ENCODE peak calls at places on chromosomes 1 and 21, in five cellular contexts. K, O, V, T and C are unnamed samples.

GRCh38 chr21:31446206-31446900 is 102.3 kb upstream of the TIAM1 start:
- DNase-seq in K (no peak), O (no peak), V (no peak), T (no peak), C (no peak)

GRCh38 chr21:45410151-45410864 is 5.3 kb downstream of the COL18A1 start:
- DNase-seq in K (no peak), O (no peak), V (no peak), T (no peak), C (no peak)

GRCh38 chr1:204507317-204508105 is 8.7 kb upstream of the MDM4 start:
- DNase-seq in K (peak), O (peak), V (no peak), T (peak), C (peak)

GRCh38 chr1:51669191-51669590 is 52.3 kb downstream of the OSBPL9 start:
- DNase-seq in K (no peak), O (no peak), V (no peak), T (no peak), C (no peak)

GRCh38 chr1:200670215-200671118 is 760 bp upstream of the DDX59 start:
- DNase-seq in K (peak), O (peak), V (peak), T (no peak), C (no peak)

GRCh38 chr1:228795578-228795977 is 60.3 kb downstream of the RHOU start:
- DNase-seq in K (no peak), O (no peak), V (no peak), T (no peak), C (no peak)

GRCh38 chr1:118911571-118911970 is 76.6 kb downstream of the TBX15 start:
- DNase-seq in K (no peak), O (no peak), V (no peak), T (no peak), C (no peak)

GRCh38 chr1:18962855-18963737 is 6.6 kb upstream of the IFFO2 start:
- DNase-seq in K (no peak), O (no peak), V (no peak), T (no peak), C (no peak)

GRCh38 chr1:156859523-156860112 is 701 bp upstream of the INSRR start:
- DNase-seq in K (peak), O (peak), V (no peak), T (peak), C (peak)

GRCh38 chr1:208211901-208212843 is 32.0 kb downstream of the PLXNA2 start:
- DNase-seq in K (no peak), O (no peak), V (no peak), T (no peak), C (peak)

DNA sequence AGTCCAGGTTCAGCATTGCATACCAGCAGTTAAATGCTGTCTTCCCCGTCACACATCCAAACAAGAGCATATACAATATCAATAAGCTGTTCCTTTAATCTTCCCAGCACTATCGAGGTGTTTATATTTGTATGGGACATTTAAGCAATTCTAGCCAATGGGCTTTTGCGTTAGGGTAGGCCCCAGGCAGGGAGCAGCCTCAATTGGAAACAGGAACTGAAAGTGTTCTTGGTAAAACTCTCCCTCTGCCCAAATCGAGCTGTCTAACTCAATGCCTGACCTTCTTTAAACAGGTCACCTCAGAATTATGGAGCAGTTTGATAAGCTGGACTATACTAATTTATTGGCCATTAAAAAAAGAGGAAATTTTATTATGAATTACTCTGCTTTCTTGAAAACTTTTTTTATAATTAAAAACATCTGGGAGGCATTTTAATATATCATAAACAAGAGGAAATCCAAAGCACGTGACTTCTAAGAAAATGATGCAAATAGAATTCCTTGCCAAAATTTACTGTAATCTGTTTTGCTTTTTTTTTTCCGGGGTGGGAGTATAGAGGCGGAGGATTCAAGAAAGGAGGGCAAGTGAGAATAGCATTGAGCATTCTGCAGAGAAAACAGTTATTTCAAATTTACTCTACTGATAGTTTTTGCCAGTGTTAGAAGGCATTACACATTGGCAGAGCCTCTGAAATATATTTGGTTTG is 498.1 kb downstream of the LMO4 start:
- DNase-seq in K (no peak), O (peak), V (peak), T (peak), C (peak)
- H3K4me3 ChIP-seq in K (no peak), O (peak), V (no peak), T (peak), C (no peak)

GRCh38 chr1:117842408-117843170 is 86.8 kb downstream of the GDAP2 start:
- DNase-seq in K (peak), O (no peak), V (no peak), T (no peak), C (no peak)
- TF ChIP-seq CTCF in K (peak), O (no peak), V (no peak), T (no peak), C (no peak)

GRCh38 chr1:181088079-181089016 is at the start of gene IER5:
- DNase-seq in K (peak), O (peak), V (peak), T (peak), C (peak)
- H3K4me3 ChIP-seq in K (peak), O (peak), V (peak), T (peak), C (peak)

GRCh38 chr21:41361053-41361785 is 608 bp upstream of the MX2 start:
- DNase-seq in K (no peak), O (no peak), V (no peak), T (no peak), C (no peak)

GRCh38 chr21:41361786-41362604 is at the start of gene MX2:
- DNase-seq in K (no peak), O (peak), V (peak), T (peak), C (peak)

GRCh38 chr21:41359289-41359688 is 2.5 kb upstream of the MX2 start:
- DNase-seq in K (peak), O (no peak), V (no peak), T (no peak), C (no peak)

GRCh38 chr21:41358193-41359166 is 3.3 kb upstream of the MX2 start:
- DNase-seq in K (no peak), O (no peak), V (no peak), T (no peak), C (no peak)

GRCh38 chr21:41360072-41360821 is 1.6 kb upstream of the MX2 start:
- DNase-seq in K (peak), O (peak), V (peak), T (peak), C (peak)
- TF ChIP-seq CTCF in K (peak), O (no peak), V (peak), T (no peak), C (no peak)